ENCODE peak calls at places on chromosomes 6 and 20, in nine cellular contexts. M is CD8-positive, alpha-beta T cell; H is lower lobe of right lung; W is prostate gland; Y is Panc1; O is kidney epithelial cell; Q is astrocyte of the cerebellum; A is right lobe of liver; K is CD4-positive, alpha-beta T cell. Z is an unnamed sample.

GRCh38 chr20:37796121-37796520 is 102.3 kb downstream of the CTNNBL1 start:
- DNase-seq in M (no peak), H (no peak), W (no peak), Y (no peak), O (no peak), Q (no peak), A (peak), K (no peak), Z (no peak)

GRCh38 chr6:140809694-140810101 is 1323.0 kb upstream of the GJE1 start:
- DNase-seq in M (no peak), H (no peak), W (no peak), Y (no peak), O (no peak), Q (no peak), A (no peak), K (no peak), Z (no peak)

GRCh38 chr6:129146836-129147366 is 264.0 kb downstream of the LAMA2 start:
- DNase-seq in M (no peak), H (no peak), W (no peak), Y (no peak), O (no peak), Q (no peak), A (no peak), K (no peak), Z (no peak)

GRCh38 chr20:57140416-57140965 is 126.0 kb downstream of the BMP7 start:
- DNase-seq in M (no peak), H (no peak), W (no peak), Y (no peak), O (no peak), Q (no peak), A (no peak), K (no peak), Z (no peak)

GRCh38 chr6:31834367-31834703 is 6.8 kb downstream of the HSPA1B start:
- DNase-seq in M (no peak), H (peak), W (peak), Y (no peak), O (no peak), Q (peak), A (peak), K (no peak), Z (peak)

GRCh38 chr6:164208371-164208770 is 793.9 kb downstream of the QKI start:
- DNase-seq in M (no peak), H (no peak), W (no peak), Y (no peak), O (no peak), Q (peak), A (no peak), K (no peak), Z (no peak)

GRCh38 chr6:16849280-16850210 is 88.3 kb upstream of the ATXN1 start:
- DNase-seq in M (no peak), H (no peak), W (peak), Y (peak), O (no peak), Q (peak), A (no peak), K (no peak), Z (no peak)

GRCh38 chr6:73476722-73477121 is 15.2 kb downstream of the MTO1 start:
- DNase-seq in M (no peak), H (no peak), W (no peak), Y (no peak), O (no peak), Q (no peak), A (no peak), K (no peak), Z (no peak)

GRCh38 chr6:129280719-129281118 is 397.8 kb downstream of the LAMA2 start:
- DNase-seq in M (peak), H (no peak), W (no peak), Y (no peak), O (no peak), Q (no peak), A (no peak), K (peak), Z (no peak)

GRCh38 chr6:131949615-131949908 is 1.6 kb downstream of the CCN2 start:
- DNase-seq in M (no peak), H (no peak), W (no peak), Y (no peak), O (no peak), Q (peak), A (no peak), K (no peak), Z (no peak)

GRCh38 chr20:39839406-39840119 is 849.5 kb downstream of the MAFB start:
- DNase-seq in M (no peak), H (no peak), W (no peak), Y (no peak), O (no peak), Q (no peak), A (no peak), K (no peak), Z (no peak)

GRCh38 chr6:1767481-1768246 is 157.9 kb downstream of the FOXC1 start:
- DNase-seq in M (no peak), H (no peak), W (no peak), Y (peak), O (no peak), Q (no peak), A (no peak), K (no peak), Z (no peak)

GRCh38 chr6:166251655-166252054 is 56.5 kb downstream of the PRR18 start:
- DNase-seq in M (no peak), H (no peak), W (no peak), Y (no peak), O (no peak), Q (no peak), A (no peak), K (no peak), Z (no peak)

GRCh38 chr20:17629025-17629424 is 53.0 kb downstream of the RRBP1 start:
- DNase-seq in M (no peak), H (no peak), W (no peak), Y (no peak), O (no peak), Q (no peak), A (peak), K (no peak), Z (no peak)

GRCh38 chr6:14047151-14047740 is 70.3 kb upstream of the CD83 start:
- DNase-seq in M (no peak), H (no peak), W (no peak), Y (no peak), O (no peak), Q (no peak), A (no peak), K (no peak), Z (no peak)

GRCh38 chr6:116286773-116287358 is 7.1 kb upstream of the TSPYL1 start:
- DNase-seq in M (no peak), H (no peak), W (no peak), Y (no peak), O (no peak), Q (no peak), A (no peak), K (no peak), Z (no peak)

GRCh38 chr20:21411725-21412124 is 14.4 kb upstream of the NKX2-4 start:
- DNase-seq in M (no peak), H (no peak), W (no peak), Y (no peak), O (no peak), Q (no peak), A (no peak), K (no peak), Z (no peak)

GRCh38 chr6:157779705-157780604 is 43.1 kb upstream of the SNX9 start:
- DNase-seq in M (no peak), H (no peak), W (no peak), Y (no peak), O (no peak), Q (no peak), A (no peak), K (no peak), Z (no peak)

GRCh38 chr6:786946-787763 is 94.2 kb upstream of the EXOC2 start:
- DNase-seq in M (no peak), H (no peak), W (no peak), Y (peak), O (no peak), Q (no peak), A (no peak), K (no peak), Z (no peak)

GRCh38 chr6:160330621-160331020 is 17.6 kb upstream of the SLC22A3 start:
- DNase-seq in M (no peak), H (no peak), W (no peak), Y (no peak), O (no peak), Q (no peak), A (no peak), K (no peak), Z (no peak)

GRCh38 chr20:61699184-61700066 is 366.3 kb downstream of the TAF4 start:
- DNase-seq in M (no peak), H (no peak), W (no peak), Y (no peak), O (no peak), Q (no peak), A (no peak), K (no peak), Z (no peak)

GRCh38 chr6:136725124-136725523 is 67.2 kb downstream of the MAP3K5 start:
- DNase-seq in M (no peak), H (no peak), W (no peak), Y (no peak), O (no peak), Q (no peak), A (no peak), K (no peak), Z (no peak)

GRCh38 chr6:134199848-134200606 is 117.9 kb downstream of the SGK1 start:
- DNase-seq in M (no peak), H (no peak), W (no peak), Y (no peak), O (no peak), Q (no peak), A (no peak), K (no peak), Z (no peak)

GRCh38 chr6:40037271-40037670 is 103.0 kb upstream of the MOCS1 start:
- DNase-seq in M (no peak), H (no peak), W (no peak), Y (no peak), O (no peak), Q (no peak), A (no peak), K (no peak), Z (no peak)

GRCh38 chr20:39893013-39893685 is 795.9 kb downstream of the MAFB start:
- DNase-seq in M (no peak), H (no peak), W (no peak), Y (no peak), O (no peak), Q (peak), A (no peak), K (no peak), Z (no peak)

GRCh38 chr6:15754035-15754705 is 91.3 kb upstream of the DTNBP1 start:
- DNase-seq in M (no peak), H (no peak), W (no peak), Y (no peak), O (peak), Q (no peak), A (no peak), K (no peak), Z (no peak)

GRCh38 chr6:129592516-129593232 is 117.3 kb downstream of the ARHGAP18 start:
- DNase-seq in M (no peak), H (no peak), W (no peak), Y (no peak), O (no peak), Q (no peak), A (no peak), K (no peak), Z (no peak)

GRCh38 chr6:143337201-143337949 is 113.1 kb downstream of the ADAT2 start:
- DNase-seq in M (peak), H (peak), W (no peak), Y (peak), O (no peak), Q (no peak), A (no peak), K (peak), Z (peak)

GRCh38 chr6:133467982-133468380 is 226.8 kb downstream of the EYA4 start:
- DNase-seq in M (no peak), H (no peak), W (no peak), Y (no peak), O (no peak), Q (peak), A (no peak), K (no peak), Z (no peak)

GRCh38 chr6:119541132-119541905 is 191.8 kb upstream of the MAN1A1 start:
- DNase-seq in M (no peak), H (no peak), W (no peak), Y (no peak), O (peak), Q (peak), A (no peak), K (no peak), Z (no peak)

GRCh38 chr20:3164763-3165410 is 5.2 kb upstream of the FASTKD5 start:
- DNase-seq in M (no peak), H (no peak), W (no peak), Y (no peak), O (no peak), Q (no peak), A (no peak), K (no peak), Z (no peak)

GRCh38 chr6:164010446-164011071 is 596.0 kb downstream of the QKI start:
- DNase-seq in M (no peak), H (no peak), W (no peak), Y (no peak), O (no peak), Q (no peak), A (no peak), K (no peak), Z (peak)

GRCh38 chr6:93575495-93575894 is 156.1 kb upstream of the EPHA7 start:
- DNase-seq in M (no peak), H (no peak), W (no peak), Y (no peak), O (no peak), Q (no peak), A (no peak), K (no peak), Z (no peak)

GRCh38 chr6:121630716-121631115 is 195.3 kb downstream of the GJA1 start:
- DNase-seq in M (no peak), H (no peak), W (no peak), Y (no peak), O (no peak), Q (no peak), A (no peak), K (no peak), Z (no peak)

GRCh38 chr6:144413418-144413817 is 128.3 kb downstream of the UTRN start:
- DNase-seq in M (no peak), H (no peak), W (no peak), Y (peak), O (no peak), Q (no peak), A (no peak), K (no peak), Z (no peak)

GRCh38 chr6:9128970-9129369 is 693.6 kb upstream of the SLC35B3 start:
- DNase-seq in M (no peak), H (no peak), W (no peak), Y (no peak), O (no peak), Q (no peak), A (no peak), K (no peak), Z (no peak)

GRCh38 chr6:36735110-36735971 is 37.7 kb downstream of the RAB44 start:
- DNase-seq in M (no peak), H (peak), W (peak), Y (no peak), O (no peak), Q (peak), A (peak), K (no peak), Z (no peak)
- TF ChIP-seq CTCF in M (no peak), H (no peak), W (peak), Y (no peak), O (no peak), Q (no peak), A (no peak), K (no peak), Z (no peak)

GRCh38 chr6:24744911-24745310 is 26.0 kb upstream of the C6orf62 start:
- DNase-seq in M (no peak), H (no peak), W (no peak), Y (no peak), O (no peak), Q (no peak), A (no peak), K (no peak), Z (no peak)

GRCh38 chr6:24738732-24739131 is 19.8 kb upstream of the C6orf62 start:
- DNase-seq in M (no peak), H (no peak), W (peak), Y (no peak), O (no peak), Q (no peak), A (no peak), K (no peak), Z (no peak)

GRCh38 chr6:24743265-24743943 is 24.4 kb upstream of the C6orf62 start:
- DNase-seq in M (no peak), H (no peak), W (peak), Y (peak), O (peak), Q (peak), A (no peak), K (no peak), Z (no peak)

GRCh38 chr6:24740861-24741260 is 21.9 kb upstream of the C6orf62 start:
- DNase-seq in M (no peak), H (no peak), W (no peak), Y (no peak), O (peak), Q (no peak), A (no peak), K (no peak), Z (no peak)

DNA sequence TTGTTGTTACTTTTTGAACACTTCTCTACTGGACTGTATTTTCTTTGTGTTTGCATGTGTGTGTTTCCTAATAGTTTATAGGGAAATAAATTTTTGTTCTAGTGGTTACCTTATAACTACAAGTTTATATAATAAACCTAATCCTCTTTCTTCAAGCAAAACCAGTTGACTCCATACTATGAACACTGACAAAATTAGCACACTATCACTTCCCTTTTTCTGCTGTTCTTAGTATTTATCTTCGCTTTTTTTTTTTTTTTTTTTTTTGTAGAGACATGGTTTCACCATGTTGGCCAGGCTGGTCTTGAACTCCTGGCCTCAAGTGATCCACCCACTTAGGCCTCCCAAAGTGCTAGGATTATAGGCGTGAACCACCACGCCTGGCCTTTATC is 25.0 kb upstream of the C6orf62 start:
- DNase-seq in M (no peak), H (no peak), W (no peak), Y (no peak), O (no peak), Q (no peak), A (no peak), K (no peak), Z (no peak)
- TF ChIP-seq CTCF in M (no peak), H (no peak), W (no peak), Y (no peak), O (no peak), Q (no peak), A (no peak), K (no peak), Z (no peak)

GRCh38 chr6:55888917-55889316 is 13.5 kb upstream of the BMP5 start:
- DNase-seq in M (no peak), H (no peak), W (no peak), Y (no peak), O (no peak), Q (no peak), A (no peak), K (no peak), Z (no peak)

GRCh38 chr6:55882731-55883595 is 7.6 kb upstream of the BMP5 start:
- DNase-seq in M (no peak), H (no peak), W (no peak), Y (peak), O (peak), Q (peak), A (no peak), K (no peak), Z (no peak)

GRCh38 chr6:55886185-55886836 is 10.9 kb upstream of the BMP5 start:
- DNase-seq in M (no peak), H (no peak), W (no peak), Y (no peak), O (no peak), Q (no peak), A (no peak), K (no peak), Z (no peak)
- TF ChIP-seq CTCF in M (no peak), H (peak), W (peak), Y (peak), O (no peak), Q (no peak), A (peak), K (no peak), Z (peak)

DNA sequence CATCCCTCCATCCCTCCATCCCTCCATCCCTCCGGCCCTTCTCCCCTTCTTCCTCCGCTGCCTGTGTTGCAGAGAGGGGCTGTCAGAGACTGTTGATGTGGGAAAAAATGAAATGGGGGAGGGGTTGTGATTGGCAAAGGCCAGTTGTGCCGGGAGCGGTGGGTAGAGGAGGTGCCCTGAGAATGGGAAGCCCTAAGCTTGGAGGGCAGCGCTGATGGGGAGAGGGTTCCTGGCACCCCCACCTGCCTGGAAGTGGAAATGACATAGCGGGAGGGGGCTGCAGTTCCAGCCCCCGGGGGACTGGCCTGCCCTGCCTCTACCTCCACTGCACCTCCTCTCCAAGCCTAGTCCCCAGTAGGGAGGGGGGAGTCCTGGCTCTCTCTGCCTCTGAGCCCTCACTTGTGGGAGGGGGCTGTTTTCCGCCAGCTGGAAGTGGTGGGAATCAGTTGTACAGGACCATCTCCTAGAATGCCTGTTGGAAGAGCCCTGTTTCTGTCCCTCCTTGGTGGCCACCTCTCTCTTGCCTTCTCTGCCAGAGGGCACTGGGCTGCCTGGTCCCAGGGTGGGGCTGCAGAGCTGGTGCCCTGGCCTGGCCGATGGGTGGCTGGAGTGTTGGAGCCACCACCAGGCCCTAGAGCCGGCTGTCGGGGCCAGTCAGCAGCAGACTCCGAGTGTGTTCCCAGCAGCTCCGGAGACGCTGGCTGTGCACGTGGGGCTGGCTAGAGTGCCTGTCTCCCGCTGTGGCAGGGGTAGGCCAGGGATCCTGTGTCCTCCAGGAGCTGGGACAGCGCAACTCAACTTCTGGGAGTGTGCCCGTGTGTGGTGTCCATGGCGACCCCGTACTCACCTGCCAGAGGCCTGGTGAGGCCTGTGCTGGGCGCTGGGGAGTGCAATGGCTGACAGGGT is 1.5 kb downstream of the DLGAP4 start:
- DNase-seq in M (no peak), H (no peak), W (no peak), Y (no peak), O (no peak), Q (no peak), A (no peak), K (no peak), Z (no peak)
- TF ChIP-seq CTCF in M (no peak), H (no peak), W (no peak), Y (no peak), O (no peak), Q (no peak), A (no peak), K (no peak), Z (no peak)

GRCh38 chr6:156410649-156411048 is 366.5 kb upstream of the ARID1B start:
- DNase-seq in M (no peak), H (no peak), W (no peak), Y (no peak), O (no peak), Q (no peak), A (no peak), K (no peak), Z (no peak)
- TF ChIP-seq CTCF in M (peak), H (no peak), W (no peak), Y (peak), O (no peak), Q (no peak), A (peak), K (peak), Z (peak)

DNA sequence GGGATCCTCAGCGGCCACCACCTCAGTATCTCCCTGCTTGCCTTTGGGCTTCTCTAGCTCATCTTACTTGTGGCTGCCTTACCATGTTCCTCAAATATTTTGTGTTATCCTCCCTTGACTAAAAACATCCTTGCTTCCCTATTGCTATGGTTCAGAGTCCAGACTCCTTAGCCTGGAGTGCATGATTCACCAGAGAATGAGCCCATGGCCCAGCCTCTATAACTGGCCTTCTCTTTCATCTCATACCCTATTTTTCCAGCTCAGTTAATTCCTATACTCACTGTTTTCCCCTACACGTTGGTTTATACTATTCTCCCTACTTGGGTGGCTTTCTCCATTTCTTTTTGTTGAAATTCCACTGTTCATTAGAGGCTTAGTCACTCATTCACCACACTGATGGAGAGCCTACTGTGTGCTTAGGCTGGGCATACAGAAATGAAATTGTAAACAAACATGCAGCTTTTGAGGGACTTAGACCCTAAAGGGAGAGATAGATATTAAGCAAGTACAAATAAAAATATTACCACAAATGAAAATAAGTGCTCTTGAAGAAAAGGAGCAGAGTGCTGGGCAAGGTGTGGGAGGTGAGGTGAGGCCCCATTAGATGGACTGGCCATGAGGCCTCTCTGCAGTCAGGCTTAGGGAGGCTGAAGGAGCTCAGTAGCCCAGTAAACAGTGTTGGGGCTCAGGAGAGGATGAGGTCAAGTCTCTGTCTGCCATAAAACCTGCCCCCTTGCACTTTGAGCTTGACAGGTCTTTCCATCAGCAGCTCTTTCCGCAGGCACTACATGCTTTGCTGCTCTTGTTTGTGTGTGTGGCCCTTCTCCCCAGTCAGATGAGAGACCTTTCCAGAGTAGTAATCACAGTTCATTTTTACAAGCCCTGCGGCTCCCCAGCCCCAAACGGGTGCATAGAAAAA is 109.3 kb downstream of the TCP11 start:
- DNase-seq in M (no peak), H (no peak), W (no peak), Y (no peak), O (no peak), Q (no peak), A (no peak), K (no peak), Z (no peak)
- TF ChIP-seq CTCF in M (no peak), H (no peak), W (no peak), Y (no peak), O (no peak), Q (no peak), A (no peak), K (no peak), Z (no peak)

Z was measured in neural crest cell.